ENCODE peak calls at places on chromosomes 1 and 21, in six cellular contexts. O, B, P, W, Y and M are unnamed samples.

GRCh38 chr1:69172003-69173000 is 395.4 kb upstream of the LRRC7 start:
- DNase-seq in O (no peak), B (no peak), P (no peak), W (no peak), Y (no peak), M (no peak)

GRCh38 chr1:7362947-7363346 is 408.1 kb upstream of the VAMP3 start:
- DNase-seq in O (no peak), B (no peak), P (no peak), W (no peak), Y (no peak), M (no peak)

GRCh38 chr1:48175116-48175515 is 47.4 kb upstream of the SLC5A9 start:
- DNase-seq in O (no peak), B (no peak), P (no peak), W (no peak), Y (no peak), M (no peak)

GRCh38 chr1:25796807-25797458 is 3.1 kb upstream of the SELENON start:
- DNase-seq in O (peak), B (peak), P (peak), W (peak), Y (peak), M (peak)

GRCh38 chr1:244065960-244066388 is 14.9 kb downstream of the ZBTB18 start:
- DNase-seq in O (no peak), B (peak), P (no peak), W (peak), Y (no peak), M (no peak)

GRCh38 chr21:33537212-33537611 is 4.7 kb downstream of the GART start:
- DNase-seq in O (no peak), B (no peak), P (no peak), W (no peak), Y (no peak), M (no peak)

GRCh38 chr1:76961181-76961580 is 93.9 kb downstream of the ST6GALNAC5 start:
- DNase-seq in O (no peak), B (no peak), P (no peak), W (no peak), Y (no peak), M (no peak)

GRCh38 chr1:20474333-20474975 is 11.6 kb downstream of the CAMK2N1 start:
- DNase-seq in O (no peak), B (no peak), P (no peak), W (no peak), Y (no peak), M (no peak)

GRCh38 chr1:47436979-47437517 is 796 bp upstream of the FOXD2 start:
- DNase-seq in O (no peak), B (no peak), P (no peak), W (no peak), Y (no peak), M (no peak)

GRCh38 chr1:26184883-26185282 is 5.5 kb upstream of the CATSPER4 start:
- DNase-seq in O (no peak), B (no peak), P (no peak), W (no peak), Y (no peak), M (no peak)

GRCh38 chr1:9200441-9200840 is 34.1 kb upstream of the H6PD start:
- DNase-seq in O (no peak), B (no peak), P (no peak), W (no peak), Y (no peak), M (no peak)

GRCh38 chr1:185054365-185055060 is 9.2 kb downstream of the RNF2 start:
- DNase-seq in O (no peak), B (no peak), P (no peak), W (no peak), Y (no peak), M (peak)

GRCh38 chr1:111540928-111541327 is 37.5 kb upstream of the ADORA3 start:
- DNase-seq in O (no peak), B (no peak), P (no peak), W (no peak), Y (no peak), M (no peak)

GRCh38 chr1:90550616-90551406 is 166.3 kb downstream of the BARHL2 start:
- DNase-seq in O (no peak), B (no peak), P (no peak), W (no peak), Y (no peak), M (no peak)

GRCh38 chr1:36835696-36836095 is 198.6 kb downstream of the GRIK3 start:
- DNase-seq in O (peak), B (no peak), P (no peak), W (no peak), Y (no peak), M (no peak)

GRCh38 chr1:5951846-5952410 is 40.3 kb downstream of the NPHP4 start:
- DNase-seq in O (no peak), B (no peak), P (no peak), W (no peak), Y (no peak), M (no peak)

GRCh38 chr1:224127925-224128819 is 14.3 kb downstream of the FBXO28 start:
- DNase-seq in O (no peak), B (no peak), P (no peak), W (no peak), Y (no peak), M (no peak)

GRCh38 chr1:31099283-31100063 is 34.0 kb upstream of the PUM1 start:
- DNase-seq in O (no peak), B (no peak), P (no peak), W (no peak), Y (peak), M (no peak)

GRCh38 chr21:43289966-43290365 is 121.2 kb downstream of the CRYAA start:
- DNase-seq in O (peak), B (no peak), P (no peak), W (no peak), Y (no peak), M (no peak)

GRCh38 chr21:22584308-22584707 is 1586.1 kb downstream of the NCAM2 start:
- DNase-seq in O (no peak), B (no peak), P (no peak), W (no peak), Y (no peak), M (no peak)

GRCh38 chr1:48182441-48182840 is 40.1 kb upstream of the SLC5A9 start:
- DNase-seq in O (no peak), B (no peak), P (no peak), W (no peak), Y (no peak), M (no peak)

DNA sequence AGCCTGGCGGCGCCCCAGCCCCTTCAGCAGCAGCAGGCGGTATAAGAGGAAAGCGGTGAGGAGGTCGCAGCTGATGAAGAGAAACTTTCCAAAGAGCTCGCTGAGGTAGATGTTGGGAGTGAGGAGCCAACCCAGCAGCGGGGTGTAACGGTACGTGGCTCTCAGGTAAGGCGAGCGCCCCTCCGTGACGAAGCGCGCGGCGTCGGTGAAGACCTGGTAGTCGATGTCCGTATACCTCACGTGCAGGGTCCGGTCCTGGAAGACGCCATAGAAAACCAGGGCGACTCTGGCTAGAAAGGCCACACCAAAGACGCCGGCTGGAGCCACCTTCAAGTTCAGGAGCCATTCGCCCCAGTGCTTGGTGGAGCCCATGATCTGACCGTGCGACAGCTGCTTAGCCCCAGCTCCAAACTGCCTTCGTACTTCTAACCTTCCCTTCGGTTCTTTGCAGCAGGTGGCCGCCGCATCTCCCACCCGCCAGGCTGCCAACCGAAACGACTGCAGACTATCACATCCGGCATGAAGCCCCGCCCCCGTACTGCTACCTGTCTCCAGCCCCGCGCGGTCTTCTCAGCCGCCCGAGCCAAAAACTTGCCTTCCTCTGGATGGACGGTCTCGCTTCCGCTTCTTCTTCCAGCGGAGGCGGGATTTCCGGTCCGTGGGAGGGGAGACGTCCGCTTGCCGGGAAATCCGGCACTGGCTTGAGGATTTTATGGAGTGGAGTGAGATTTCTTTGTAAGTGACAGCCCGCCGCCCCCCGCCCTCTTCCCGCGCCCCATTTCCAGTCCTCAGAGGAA is at the start of gene PIGM:
- DNase-seq in O (peak), B (peak), P (peak), W (peak), Y (peak), M (peak)
- TF ChIP-seq POLR2A in O (peak), B (peak), P (no peak), W (peak), Y (no peak), M (no peak)

GRCh38 chr1:21857840-21858670 is 46.0 kb downstream of the LDLRAD2 start:
- DNase-seq in O (peak), B (no peak), P (no peak), W (peak), Y (no peak), M (no peak)
- TF ChIP-seq POLR2A in O (no peak), B (no peak), P (no peak), W (no peak), Y (no peak), M (no peak)

GRCh38 chr1:179141592-179142244 is 59.8 kb downstream of the TOR3A start:
- DNase-seq in O (no peak), B (no peak), P (no peak), W (no peak), Y (no peak), M (no peak)

GRCh38 chr1:179144621-179145020 is 62.8 kb downstream of the TOR3A start:
- DNase-seq in O (no peak), B (no peak), P (no peak), W (no peak), Y (no peak), M (no peak)

GRCh38 chr1:179143332-179143731 is 61.5 kb downstream of the TOR3A start:
- DNase-seq in O (no peak), B (no peak), P (no peak), W (no peak), Y (no peak), M (no peak)

GRCh38 chr1:179145521-179145920 is 63.7 kb downstream of the TOR3A start:
- DNase-seq in O (no peak), B (no peak), P (no peak), W (no peak), Y (no peak), M (no peak)

GRCh38 chr1:179142889-179143299 is 61.0 kb downstream of the TOR3A start:
- DNase-seq in O (no peak), B (no peak), P (peak), W (peak), Y (no peak), M (no peak)
- TF ChIP-seq POLR2A in O (no peak), B (peak), P (no peak), W (no peak), Y (no peak), M (no peak)

GRCh38 chr1:11044849-11045427 is 2.1 kb downstream of the MASP2 start:
- DNase-seq in O (no peak), B (no peak), P (no peak), W (no peak), Y (no peak), M (no peak)

GRCh38 chr1:11045428-11046269 is 1.4 kb downstream of the MASP2 start:
- DNase-seq in O (no peak), B (no peak), P (no peak), W (no peak), Y (no peak), M (no peak)

GRCh38 chr1:11044086-11044848 is 2.8 kb downstream of the MASP2 start:
- DNase-seq in O (no peak), B (no peak), P (no peak), W (no peak), Y (no peak), M (no peak)

GRCh38 chr1:11046270-11046566 is 821 bp downstream of the MASP2 start:
- DNase-seq in O (no peak), B (peak), P (no peak), W (no peak), Y (no peak), M (no peak)

DNA sequence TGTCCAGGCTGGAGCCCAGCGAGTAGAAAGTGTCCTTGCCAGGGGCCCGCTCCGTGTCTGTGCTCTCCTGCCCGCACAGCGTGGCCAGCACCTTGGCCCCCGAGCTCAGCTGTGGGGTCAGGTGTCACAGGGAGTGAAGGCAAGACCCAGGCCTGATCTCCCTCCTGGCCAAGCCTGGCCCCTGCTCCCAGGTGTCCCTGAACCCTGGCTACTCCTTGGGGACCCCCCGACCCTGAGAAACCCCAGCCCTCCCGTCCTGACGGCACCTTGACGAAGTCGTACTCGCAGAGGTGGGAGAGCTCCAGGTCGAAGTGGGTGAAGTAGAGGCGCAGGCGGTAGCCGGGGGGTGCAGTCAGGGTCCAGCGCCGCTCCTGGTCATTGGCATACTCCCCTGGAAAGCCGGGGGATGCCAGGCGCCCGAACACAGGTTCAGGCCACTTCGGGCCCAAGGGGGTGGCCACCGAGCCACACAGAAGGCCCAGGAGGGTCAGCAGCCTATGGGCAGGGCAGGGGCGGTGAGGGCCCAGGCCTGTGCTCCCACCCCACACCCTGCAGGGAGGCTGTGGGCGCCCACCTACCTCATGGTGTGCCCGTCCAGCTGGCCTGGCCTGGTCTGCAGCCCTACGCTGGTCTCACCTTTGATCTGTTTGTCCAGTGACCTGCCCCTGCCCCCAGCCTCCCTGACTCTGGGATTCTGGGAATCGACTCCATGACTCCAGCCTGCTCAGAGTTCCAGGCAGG is at the start of gene MASP2:
- DNase-seq in O (no peak), B (no peak), P (no peak), W (no peak), Y (no peak), M (no peak)
- TF ChIP-seq POLR2A in O (no peak), B (no peak), P (no peak), W (no peak), Y (no peak), M (no peak)

GRCh38 chr1:113759341-113760101 is at the start of gene PHTF1:
- DNase-seq in O (peak), B (peak), P (peak), W (peak), Y (peak), M (peak)
- TF ChIP-seq POLR2A in O (peak), B (peak), P (no peak), W (peak), Y (no peak), M (no peak)